ENCODE peak calls at places on chromosomes 3 and 15, in ten cellular contexts. One of them, this sample, is unnamed. For H3K9me3, the result is how much of the 10 kb centered on the place peaks cover.

GRCh38 chr3:160830792-160831191 is 74.8 kb downstream of the PPM1L start:
- DNase-seq in fibroblast of lung: no peak
- DNase-seq in A549: no peak
- DNase-seq in breast epithelium: no peak
- DNase-seq in left lung: no peak
- DNase-seq in right lobe of liver: no peak
- DNase-seq in cardiac muscle cell: no peak
- DNase-seq in astrocyte: no peak
- DNase-seq in ovary: no peak
- DNase-seq in Peyer's patch: no peak
- DNase-seq in this sample: no peak

GRCh38 chr15:67127925-67128324 is 62.5 kb downstream of the SMAD3 start:
- DNase-seq in fibroblast of lung: peak
- DNase-seq in A549: peak
- DNase-seq in breast epithelium: no peak
- DNase-seq in left lung: no peak
- DNase-seq in right lobe of liver: no peak
- DNase-seq in cardiac muscle cell: peak
- DNase-seq in astrocyte: peak
- DNase-seq in ovary: no peak
- DNase-seq in Peyer's patch: peak
- DNase-seq in this sample: no peak

GRCh38 chr3:73685061-73685460 is 60.3 kb upstream of the PDZRN3 start:
- DNase-seq in fibroblast of lung: no peak
- DNase-seq in A549: no peak
- DNase-seq in breast epithelium: no peak
- DNase-seq in left lung: no peak
- DNase-seq in right lobe of liver: no peak
- DNase-seq in cardiac muscle cell: no peak
- DNase-seq in astrocyte: no peak
- DNase-seq in ovary: no peak
- DNase-seq in Peyer's patch: no peak
- DNase-seq in this sample: no peak

GRCh38 chr15:83694030-83694429 is 40.1 kb downstream of the ADAMTSL3 start:
- DNase-seq in fibroblast of lung: peak
- DNase-seq in A549: peak
- DNase-seq in breast epithelium: no peak
- DNase-seq in left lung: no peak
- DNase-seq in right lobe of liver: no peak
- DNase-seq in cardiac muscle cell: peak
- DNase-seq in astrocyte: peak
- DNase-seq in ovary: peak
- DNase-seq in Peyer's patch: no peak
- DNase-seq in this sample: no peak

GRCh38 chr3:148332509-148332908 is 365.2 kb upstream of the AGTR1 start:
- DNase-seq in fibroblast of lung: no peak
- DNase-seq in A549: no peak
- DNase-seq in breast epithelium: no peak
- DNase-seq in left lung: no peak
- DNase-seq in right lobe of liver: no peak
- DNase-seq in cardiac muscle cell: no peak
- DNase-seq in astrocyte: no peak
- DNase-seq in ovary: no peak
- DNase-seq in Peyer's patch: no peak
- DNase-seq in this sample: no peak

GRCh38 chr3:57597973-57598351 is 818 bp upstream of the ARF4 start:
- DNase-seq in fibroblast of lung: peak
- DNase-seq in A549: no peak
- DNase-seq in breast epithelium: no peak
- DNase-seq in left lung: no peak
- DNase-seq in right lobe of liver: no peak
- DNase-seq in cardiac muscle cell: no peak
- DNase-seq in astrocyte: no peak
- DNase-seq in ovary: no peak
- DNase-seq in Peyer's patch: peak
- DNase-seq in this sample: no peak

GRCh38 chr3:146966124-146966523 is 361.0 kb upstream of the PLSCR5 start:
- DNase-seq in fibroblast of lung: no peak
- DNase-seq in A549: no peak
- DNase-seq in breast epithelium: no peak
- DNase-seq in left lung: no peak
- DNase-seq in right lobe of liver: no peak
- DNase-seq in cardiac muscle cell: no peak
- DNase-seq in astrocyte: no peak
- DNase-seq in ovary: no peak
- DNase-seq in Peyer's patch: no peak
- DNase-seq in this sample: no peak

GRCh38 chr15:77417642-77418041 is 2.3 kb downstream of the PEAK1 start:
- DNase-seq in fibroblast of lung: peak
- DNase-seq in A549: no peak
- DNase-seq in breast epithelium: no peak
- DNase-seq in left lung: no peak
- DNase-seq in right lobe of liver: no peak
- DNase-seq in cardiac muscle cell: no peak
- DNase-seq in astrocyte: peak
- DNase-seq in ovary: no peak
- DNase-seq in Peyer's patch: no peak
- DNase-seq in this sample: no peak

GRCh38 chr3:167318996-167319615 is 61.0 kb downstream of the ZBBX start:
- DNase-seq in fibroblast of lung: no peak
- DNase-seq in A549: no peak
- DNase-seq in breast epithelium: no peak
- DNase-seq in left lung: no peak
- DNase-seq in right lobe of liver: no peak
- DNase-seq in cardiac muscle cell: no peak
- DNase-seq in astrocyte: no peak
- DNase-seq in ovary: no peak
- DNase-seq in Peyer's patch: no peak
- DNase-seq in this sample: no peak

GRCh38 chr15:85750319-85750806 is 44.4 kb downstream of the KLHL25 start:
- DNase-seq in fibroblast of lung: peak
- DNase-seq in A549: no peak
- DNase-seq in breast epithelium: peak
- DNase-seq in left lung: peak
- DNase-seq in right lobe of liver: peak
- DNase-seq in cardiac muscle cell: peak
- DNase-seq in astrocyte: peak
- DNase-seq in ovary: peak
- DNase-seq in Peyer's patch: peak
- DNase-seq in this sample: peak

GRCh38 chr3:71045212-71045916 is 538.2 kb downstream of the FOXP1 start:
- DNase-seq in fibroblast of lung: no peak
- DNase-seq in A549: no peak
- DNase-seq in breast epithelium: no peak
- DNase-seq in left lung: no peak
- DNase-seq in right lobe of liver: no peak
- DNase-seq in cardiac muscle cell: no peak
- DNase-seq in astrocyte: no peak
- DNase-seq in ovary: no peak
- DNase-seq in Peyer's patch: no peak
- DNase-seq in this sample: no peak

GRCh38 chr15:75235760-75236729 is 22.1 kb upstream of the GOLGA6C start:
- DNase-seq in fibroblast of lung: no peak
- DNase-seq in A549: no peak
- DNase-seq in breast epithelium: peak
- DNase-seq in left lung: no peak
- DNase-seq in right lobe of liver: peak
- DNase-seq in cardiac muscle cell: no peak
- DNase-seq in astrocyte: no peak
- DNase-seq in ovary: no peak
- DNase-seq in Peyer's patch: peak
- DNase-seq in this sample: peak

GRCh38 chr3:126468028-126468891 is 7.4 kb downstream of the ZXDC start:
- DNase-seq in fibroblast of lung: no peak
- DNase-seq in A549: no peak
- DNase-seq in breast epithelium: no peak
- DNase-seq in left lung: peak
- DNase-seq in right lobe of liver: peak
- DNase-seq in cardiac muscle cell: peak
- DNase-seq in astrocyte: no peak
- DNase-seq in ovary: peak
- DNase-seq in Peyer's patch: peak
- DNase-seq in this sample: no peak

GRCh38 chr3:193590088-193590856 is 2.7 kb upstream of the OPA1 start:
- DNase-seq in fibroblast of lung: peak
- DNase-seq in A549: no peak
- DNase-seq in breast epithelium: no peak
- DNase-seq in left lung: no peak
- DNase-seq in right lobe of liver: no peak
- DNase-seq in cardiac muscle cell: peak
- DNase-seq in astrocyte: peak
- DNase-seq in ovary: no peak
- DNase-seq in Peyer's patch: no peak
- DNase-seq in this sample: no peak

GRCh38 chr3:69425249-69425648 is 39.4 kb upstream of the FRMD4B start:
- DNase-seq in fibroblast of lung: peak
- DNase-seq in A549: peak
- DNase-seq in breast epithelium: no peak
- DNase-seq in left lung: no peak
- DNase-seq in right lobe of liver: no peak
- DNase-seq in cardiac muscle cell: peak
- DNase-seq in astrocyte: no peak
- DNase-seq in ovary: no peak
- DNase-seq in Peyer's patch: peak
- DNase-seq in this sample: no peak

GRCh38 chr15:69081310-69082004 is 67.0 kb downstream of the NOX5 start:
- DNase-seq in fibroblast of lung: peak
- DNase-seq in A549: no peak
- DNase-seq in breast epithelium: no peak
- DNase-seq in left lung: no peak
- DNase-seq in right lobe of liver: no peak
- DNase-seq in cardiac muscle cell: peak
- DNase-seq in astrocyte: peak
- DNase-seq in ovary: peak
- DNase-seq in Peyer's patch: no peak
- DNase-seq in this sample: peak

GRCh38 chr3:176120507-176120906 is 1076.8 kb downstream of the TBL1XR1 start:
- DNase-seq in fibroblast of lung: no peak
- DNase-seq in A549: no peak
- DNase-seq in breast epithelium: no peak
- DNase-seq in left lung: no peak
- DNase-seq in right lobe of liver: no peak
- DNase-seq in cardiac muscle cell: no peak
- DNase-seq in astrocyte: no peak
- DNase-seq in ovary: no peak
- DNase-seq in Peyer's patch: no peak
- DNase-seq in this sample: no peak

GRCh38 chr3:38649500-38650247 is at the start of gene SCN5A:
- DNase-seq in fibroblast of lung: no peak
- DNase-seq in A549: peak
- DNase-seq in breast epithelium: no peak
- DNase-seq in left lung: peak
- DNase-seq in right lobe of liver: no peak
- DNase-seq in cardiac muscle cell: peak
- DNase-seq in astrocyte: no peak
- DNase-seq in ovary: peak
- DNase-seq in Peyer's patch: peak
- DNase-seq in this sample: peak
- H3K4me3 ChIP-seq in fibroblast of lung: peak
- H3K4me3 ChIP-seq in A549: peak
- H3K4me3 ChIP-seq in breast epithelium: peak
- H3K4me3 ChIP-seq in left lung: peak
- H3K4me3 ChIP-seq in right lobe of liver: peak
- H3K4me3 ChIP-seq in cardiac muscle cell: peak
- H3K4me3 ChIP-seq in astrocyte: peak
- H3K4me3 ChIP-seq in ovary: peak
- H3K4me3 ChIP-seq in Peyer's patch: peak
- H3K4me3 ChIP-seq in this sample: peak

GRCh38 chr3:11641316-11641682 is 2.4 kb downstream of the VGLL4 start:
- DNase-seq in fibroblast of lung: no peak
- DNase-seq in A549: peak
- DNase-seq in breast epithelium: no peak
- DNase-seq in left lung: no peak
- DNase-seq in right lobe of liver: no peak
- DNase-seq in cardiac muscle cell: peak
- DNase-seq in astrocyte: no peak
- DNase-seq in ovary: no peak
- DNase-seq in Peyer's patch: no peak
- DNase-seq in this sample: no peak

GRCh38 chr3:11640009-11640673 is 3.6 kb downstream of the VGLL4 start:
- DNase-seq in fibroblast of lung: no peak
- DNase-seq in A549: no peak
- DNase-seq in breast epithelium: no peak
- DNase-seq in left lung: no peak
- DNase-seq in right lobe of liver: no peak
- DNase-seq in cardiac muscle cell: no peak
- DNase-seq in astrocyte: no peak
- DNase-seq in ovary: no peak
- DNase-seq in Peyer's patch: no peak
- DNase-seq in this sample: no peak

GRCh38 chr3:11641683-11642407 is 1.9 kb downstream of the VGLL4 start:
- DNase-seq in fibroblast of lung: peak
- DNase-seq in A549: peak
- DNase-seq in breast epithelium: no peak
- DNase-seq in left lung: no peak
- DNase-seq in right lobe of liver: no peak
- DNase-seq in cardiac muscle cell: peak
- DNase-seq in astrocyte: peak
- DNase-seq in ovary: no peak
- DNase-seq in Peyer's patch: no peak
- DNase-seq in this sample: no peak

GRCh38 chr3:11643212-11644087 is at the start of gene VGLL4:
- DNase-seq in fibroblast of lung: peak
- DNase-seq in A549: peak
- DNase-seq in breast epithelium: peak
- DNase-seq in left lung: peak
- DNase-seq in right lobe of liver: peak
- DNase-seq in cardiac muscle cell: peak
- DNase-seq in astrocyte: peak
- DNase-seq in ovary: peak
- DNase-seq in Peyer's patch: peak
- DNase-seq in this sample: peak

GRCh38 chr3:11642455-11643162 is 1.1 kb downstream of the VGLL4 start:
- DNase-seq in fibroblast of lung: peak
- DNase-seq in A549: peak
- DNase-seq in breast epithelium: peak
- DNase-seq in left lung: peak
- DNase-seq in right lobe of liver: peak
- DNase-seq in cardiac muscle cell: peak
- DNase-seq in astrocyte: peak
- DNase-seq in ovary: peak
- DNase-seq in Peyer's patch: peak
- DNase-seq in this sample: peak
- H3K9me3 ChIP-seq in fibroblast of lung: under half
- H3K9me3 ChIP-seq in A549: under half
- H3K9me3 ChIP-seq in breast epithelium: under half
- H3K9me3 ChIP-seq in left lung: under half
- H3K9me3 ChIP-seq in right lobe of liver: under half
- H3K9me3 ChIP-seq in cardiac muscle cell: under half
- H3K9me3 ChIP-seq in astrocyte: under half
- H3K9me3 ChIP-seq in ovary: under half
- H3K9me3 ChIP-seq in Peyer's patch: under half
- H3K9me3 ChIP-seq in this sample: under half

GRCh38 chr3:128369881-128370642 is 96.6 kb downstream of the DNAJB8 start:
- DNase-seq in fibroblast of lung: no peak
- DNase-seq in A549: no peak
- DNase-seq in breast epithelium: no peak
- DNase-seq in left lung: no peak
- DNase-seq in right lobe of liver: no peak
- DNase-seq in cardiac muscle cell: no peak
- DNase-seq in astrocyte: no peak
- DNase-seq in ovary: no peak
- DNase-seq in Peyer's patch: no peak
- DNase-seq in this sample: no peak
- TF ChIP-seq CTCF in fibroblast of lung: no peak
- TF ChIP-seq CTCF in A549: no peak
- TF ChIP-seq CTCF in breast epithelium: no peak
- TF ChIP-seq CTCF in left lung: no peak
- TF ChIP-seq CTCF in right lobe of liver: no peak
- TF ChIP-seq CTCF in cardiac muscle cell: no peak
- TF ChIP-seq CTCF in astrocyte: no peak
- TF ChIP-seq CTCF in ovary: no peak
- TF ChIP-seq CTCF in Peyer's patch: no peak
- TF ChIP-seq CTCF in this sample: no peak

GRCh38 chr3:79766474-79767193 is 1.2 kb downstream of the ROBO1 start:
- DNase-seq in fibroblast of lung: peak
- DNase-seq in A549: no peak
- DNase-seq in breast epithelium: no peak
- DNase-seq in left lung: peak
- DNase-seq in right lobe of liver: no peak
- DNase-seq in cardiac muscle cell: no peak
- DNase-seq in astrocyte: no peak
- DNase-seq in ovary: peak
- DNase-seq in Peyer's patch: no peak
- DNase-seq in this sample: no peak
- H3K4me3 ChIP-seq in fibroblast of lung: peak
- H3K4me3 ChIP-seq in A549: no peak
- H3K4me3 ChIP-seq in breast epithelium: peak
- H3K4me3 ChIP-seq in left lung: no peak
- H3K4me3 ChIP-seq in right lobe of liver: no peak
- H3K4me3 ChIP-seq in cardiac muscle cell: peak
- H3K4me3 ChIP-seq in astrocyte: peak
- H3K4me3 ChIP-seq in ovary: peak
- H3K4me3 ChIP-seq in Peyer's patch: no peak
- H3K4me3 ChIP-seq in this sample: no peak

This sample was measured in psoas muscle.